ENCODE peak calls at places on chromosomes 4 and X, in six cellular contexts. B is stimulated activated CD4-positive, alpha-beta T cell treated with anti-CD3 and anti-CD28 coated beads, Interleukin-2, amount 100 ng/mL, for 24 hours; M is amygdala; X is SW 1271; W is aorta; R is activated CD4-positive, alpha-beta T cell treated with anti-CD3 and anti-CD28 coated beads, Interleukin-2, amount 50 U/mL, for 24 hours. H is an unnamed sample.
A peak's percentile ranks its signal among the peaks of the same experiment; 100 is the strongest.

GRCh38 chrX:129777218-129777768 is 2.5 kb upstream of the SASH3 start:
- DNase-seq in X (no peak), M (no peak), B (peak; percentile 71), R (peak; percentile 50), W (no peak), H (no peak)

GRCh38 chr4:153151535-153152452 is 52.4 kb upstream of the TRIM2 start:
- DNase-seq in R (no peak), W (peak; percentile 80), X (no peak), B (peak; percentile 43), M (peak; percentile 75), H (peak; percentile 58)

GRCh38 chr4:147924604-147925412 is 192.9 kb downstream of the ARHGAP10 start:
- DNase-seq in X (peak; percentile 20), B (no peak), W (no peak), R (no peak), M (no peak), H (no peak)

GRCh38 chrX:16444353-16444752 is 205.6 kb upstream of the S100G start:
- DNase-seq in M (no peak), X (no peak), W (no peak), R (no peak), B (no peak), H (no peak)

GRCh38 chr4:38150021-38150671 is 189.9 kb downstream of the PTTG2 start:
- DNase-seq in W (no peak), X (no peak), M (no peak), B (no peak), R (no peak), H (no peak)

GRCh38 chr4:24557036-24558022 is 27.0 kb downstream of the DHX15 start:
- DNase-seq in W (no peak), M (no peak), X (no peak), B (no peak), R (no peak), H (no peak)

GRCh38 chrX:22041931-22042530 is 9.9 kb downstream of the PHEX start:
- DNase-seq in X (no peak), R (no peak), W (no peak), B (no peak), M (no peak), H (no peak)

GRCh38 chr4:138953962-138954371 is 61.6 kb upstream of the NOCT start:
- DNase-seq in R (no peak), W (no peak), M (no peak), B (no peak), X (no peak), H (no peak)

GRCh38 chrX:134734343-134735001 is 76.2 kb upstream of the PLAC1 start:
- DNase-seq in X (no peak), R (no peak), B (no peak), M (no peak), W (no peak), H (no peak)

GRCh38 chr4:141329174-141329569 is 108.5 kb downstream of the ZNF330 start:
- DNase-seq in W (no peak), R (no peak), B (no peak), X (no peak), M (no peak), H (no peak)

GRCh38 chrX:138775501-138775900 is 64.0 kb upstream of the FGF13 start:
- DNase-seq in B (no peak), R (no peak), M (no peak), W (no peak), X (peak; percentile 8), H (no peak)

GRCh38 chrX:80285131-80285773 is 135.0 kb upstream of the TENT5D start:
- DNase-seq in X (no peak), B (no peak), R (no peak), M (no peak), W (no peak), H (no peak)

GRCh38 chr4:103720661-103721060 is 876 bp upstream of the TACR3 start:
- DNase-seq in R (no peak), M (no peak), B (no peak), W (no peak), X (no peak), H (no peak)

H was measured in caudate nucleus.